ENCODE peak calls at places on chromosomes 12 and 14, in eight cellular contexts. N is Karpas-422, K is heart left ventricle, S is SJSA1, T is cardiac muscle cell, A is ovary, L is AG04450, H is gastrocnemius medialis. D is an unnamed sample.

GRCh38 chr14:91281346-91281745 is 36.8 kb upstream of the GPR68 start:
- DNase-seq in N (no peak), K (no peak), S (no peak), T (no peak), A (no peak), L (no peak), H (no peak), D (no peak)

GRCh38 chr12:116590561-116590960 is 31.4 kb downstream of the MAP1LC3B2 start:
- DNase-seq in N (peak; percentile 60), K (no peak), S (no peak), T (no peak), A (no peak), L (no peak), H (no peak), D (no peak)

GRCh38 chr14:90575781-90576180 is 179.0 kb downstream of the CALM1 start:
- DNase-seq in N (no peak), K (no peak), S (no peak), T (no peak), A (no peak), L (no peak), H (no peak), D (no peak)

GRCh38 chr12:118436986-118437385 is 60.6 kb downstream of the SUDS3 start:
- DNase-seq in N (no peak), K (no peak), S (no peak), T (no peak), A (no peak), L (no peak), H (no peak), D (no peak)

GRCh38 chr14:22271838-22272237 is 317.2 kb downstream of the DAD1 start:
- DNase-seq in N (no peak), K (no peak), S (no peak), T (no peak), A (no peak), L (no peak), H (no peak), D (no peak)

GRCh38 chr14:78566017-78566858 is 396.1 kb downstream of the NRXN3 start:
- DNase-seq in N (peak; percentile 91), K (peak; percentile 74), S (peak; percentile 51), T (peak; percentile 83), A (peak; percentile 55), L (peak; percentile 3), H (peak; percentile 70), D (peak; percentile 33)

GRCh38 chr12:96606646-96607045 is 117.3 kb downstream of the CFAP54 start:
- DNase-seq in N (no peak), K (no peak), S (no peak), T (no peak), A (no peak), L (no peak), H (no peak), D (no peak)

GRCh38 chr14:55913324-55914035 is 204.7 kb upstream of the PELI2 start:
- DNase-seq in N (no peak), K (peak; percentile 39), S (no peak), T (no peak), A (peak; percentile 20), L (no peak), H (peak; percentile 48), D (no peak)

GRCh38 chr14:92386165-92386564 is 63.2 kb downstream of the SLC24A4 start:
- DNase-seq in N (no peak), K (no peak), S (no peak), T (no peak), A (no peak), L (no peak), H (no peak), D (no peak)

GRCh38 chr12:1927751-1928351 is 9.4 kb upstream of the CACNA2D4 start:
- DNase-seq in N (peak; percentile 29), K (peak; percentile 72), S (no peak), T (peak; percentile 68), A (no peak), L (no peak), H (no peak), D (no peak)

GRCh38 chr14:105340821-105341408 is 26.4 kb downstream of the PACS2 start:
- DNase-seq in N (no peak), K (no peak), S (no peak), T (no peak), A (no peak), L (no peak), H (no peak), D (no peak)

GRCh38 chr12:106434521-106434920 is 77.0 kb downstream of the POLR3B start:
- DNase-seq in N (peak; percentile 15), K (no peak), S (no peak), T (no peak), A (no peak), L (no peak), H (no peak), D (no peak)

GRCh38 chr12:58919271-58920101 is 818 bp downstream of the LRIG3 start:
- DNase-seq in N (no peak), K (peak; percentile 10), S (peak; percentile 68), T (peak; percentile 51), A (peak; percentile 55), L (no peak), H (peak; percentile 20), D (no peak)

GRCh38 chr14:104169005-104169764 is 30.8 kb downstream of the KIF26A start:
- DNase-seq in N (no peak), K (no peak), S (no peak), T (no peak), A (no peak), L (no peak), H (no peak), D (no peak)

GRCh38 chr12:50825372-50825838 is 17.3 kb upstream of the TMPRSS12 start:
- DNase-seq in N (peak; percentile 87), K (no peak), S (peak; percentile 46), T (peak; percentile 52), A (no peak), L (peak; percentile 50), H (no peak), D (no peak)
- H3K27ac ChIP-seq in N (peak overlapping the region; percentile 53), K (peak overlapping the region; percentile 70), S (no peak overlapping the region), T (no peak overlapping the region), A (no peak overlapping the region), L (no peak overlapping the region), H (peak overlapping the region; percentile 69), D (peak overlapping the region; percentile 24)

GRCh38 chr14:74251546-74252030 is 12.3 kb downstream of the VSX2 start:
- DNase-seq in N (peak; percentile 89), K (peak; percentile 62), S (peak; percentile 54), T (peak; percentile 83), A (peak; percentile 60), L (peak; percentile 34), H (peak; percentile 56), D (peak; percentile 15)

GRCh38 chr14:74246561-74246960 is 7.3 kb downstream of the VSX2 start:
- DNase-seq in N (no peak), K (no peak), S (no peak), T (no peak), A (no peak), L (no peak), H (no peak), D (no peak)

GRCh38 chr14:74248036-74248435 is 8.8 kb downstream of the VSX2 start:
- DNase-seq in N (no peak), K (no peak), S (no peak), T (no peak), A (no peak), L (no peak), H (no peak), D (no peak)

GRCh38 chr14:74245292-74245691 is 6.0 kb downstream of the VSX2 start:
- DNase-seq in N (no peak), K (no peak), S (no peak), T (no peak), A (no peak), L (no peak), H (no peak), D (no peak)

DNA sequence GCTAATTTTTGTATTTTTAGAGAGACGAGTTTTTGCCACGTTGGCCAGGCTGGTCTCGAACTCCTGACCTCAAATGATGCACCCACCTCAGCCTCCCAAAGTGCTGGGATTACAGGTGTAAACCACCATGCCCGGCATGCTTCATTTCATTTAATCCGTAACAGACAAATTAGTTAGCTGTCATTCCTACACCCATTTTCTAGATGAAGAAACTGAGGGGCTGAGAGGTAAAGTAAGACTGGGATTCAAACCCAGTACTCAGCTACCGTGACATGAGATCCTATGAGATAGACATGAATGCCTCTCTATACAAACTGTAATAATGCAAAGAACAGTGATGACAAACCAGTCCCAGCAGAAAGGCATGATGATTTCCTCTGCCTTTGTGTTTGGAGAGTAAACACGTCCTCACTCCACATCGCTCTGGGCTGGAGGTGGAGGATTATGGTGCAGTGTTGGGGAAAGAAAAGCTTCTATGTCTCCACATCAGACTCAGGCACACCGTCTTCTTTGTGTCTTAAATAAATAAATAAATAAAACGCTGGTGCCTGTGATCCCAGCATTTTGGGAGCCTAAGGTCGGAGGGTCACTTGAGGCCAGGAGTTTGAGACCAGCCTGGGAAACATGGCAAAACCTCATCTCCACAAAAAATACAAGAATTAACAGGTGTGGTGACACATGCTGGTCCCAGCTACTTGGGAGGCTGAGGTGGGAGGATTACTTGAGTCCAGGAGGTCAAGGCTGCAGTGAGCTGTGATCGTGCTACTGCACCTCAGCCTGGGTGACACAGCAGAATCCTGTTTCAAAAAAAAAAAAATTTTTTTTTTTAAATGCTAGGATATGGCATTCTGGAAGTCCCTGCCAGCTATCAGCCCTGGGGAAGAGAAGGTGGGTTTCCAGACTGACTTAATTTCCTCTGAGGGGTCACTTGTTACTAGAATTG is 10.5 kb downstream of the VSX2 start:
- DNase-seq in N (no peak), K (no peak), S (no peak), T (no peak), A (no peak), L (no peak), H (no peak), D (no peak)
- H3K27me3 ChIP-seq in N (no peaks in the 10 kb centered on the region), K (peaks cover 9% of the 10 kb centered on the region), S (peaks cover 8% of the 10 kb centered on the region), T (peaks cover 59% of the 10 kb centered on the region), A (no peaks in the 10 kb centered on the region), L (peaks cover 51% of the 10 kb centered on the region), H (no peaks in the 10 kb centered on the region), D (no peaks in the 10 kb centered on the region)

DNA sequence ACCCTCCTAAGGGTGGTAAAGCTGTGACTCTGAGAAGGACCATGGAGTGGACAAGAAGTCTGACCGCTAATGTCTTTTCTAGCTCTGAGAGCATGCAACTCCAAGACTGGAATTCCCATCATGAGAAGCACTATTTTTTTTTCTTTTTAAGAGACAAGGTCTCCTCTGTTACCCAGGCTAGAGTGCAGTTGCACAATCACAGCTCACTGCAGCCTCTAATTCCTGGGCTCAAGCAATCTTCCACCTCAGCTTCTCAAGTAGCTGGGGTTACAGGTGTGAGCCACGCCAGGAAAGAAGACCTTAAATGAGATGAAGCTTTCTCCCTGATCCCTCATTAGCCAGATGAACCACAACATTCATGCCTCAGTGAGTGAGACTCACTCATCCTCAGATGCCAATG is 19.2 kb downstream of the VDR start:
- DNase-seq in N (no peak), K (no peak), S (no peak), T (no peak), A (no peak), L (no peak), H (no peak), D (no peak)
- H3K27ac ChIP-seq in N (no peak overlapping the region), K (no peak overlapping the region), S (no peak overlapping the region), T (no peak overlapping the region), A (no peak overlapping the region), L (no peak overlapping the region), H (no peak overlapping the region), D (no peak overlapping the region)

DNA sequence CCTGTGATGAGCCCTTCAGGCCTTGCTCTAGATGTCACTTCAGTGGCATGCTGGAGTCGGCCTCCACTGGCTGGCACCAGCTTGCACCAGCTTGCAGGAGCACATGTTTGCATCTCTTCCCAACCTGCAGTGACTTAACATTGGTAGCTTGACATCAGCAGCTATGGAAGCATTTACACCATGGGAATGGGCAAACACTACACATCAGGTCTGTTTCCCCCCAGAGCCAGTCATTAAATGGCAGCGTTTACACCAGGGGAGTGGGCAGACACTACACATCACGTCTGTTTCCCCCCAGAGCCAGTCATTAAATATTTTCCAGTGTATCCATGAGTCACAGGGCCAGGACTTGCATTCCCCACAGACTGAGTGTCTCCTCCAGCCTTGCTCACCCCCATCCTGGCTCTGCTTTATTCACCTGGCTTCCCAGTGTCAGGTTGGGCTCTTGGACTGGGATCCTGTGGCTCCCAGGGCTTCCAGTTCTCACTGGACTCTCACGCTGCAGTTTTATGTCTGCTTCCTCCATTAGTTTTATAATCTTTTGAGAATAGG is 51.6 kb upstream of the VRK1 start:
- DNase-seq in N (no peak), K (no peak), S (no peak), T (no peak), A (no peak), L (no peak), H (no peak), D (no peak)
- H3K27me3 ChIP-seq in N (no peaks in the 10 kb centered on the region), K (no peaks in the 10 kb centered on the region), S (peaks cover 16% of the 10 kb centered on the region), T (peaks cover 17% of the 10 kb centered on the region), A (no peaks in the 10 kb centered on the region), L (peaks cover 8% of the 10 kb centered on the region), H (peaks cover 25% of the 10 kb centered on the region), D (peaks cover 3% of the 10 kb centered on the region)